ENCODE peak calls at places on chromosomes 4 and X, in six cellular contexts. O is NT2/D1, X is heart right ventricle, I is GM23248, T is WERI-Rb-1, D is foreskin fibroblast. Y is an unnamed sample.

GRCh38 chrX:106608016-106608415 is 3.8 kb upstream of the RADX start:
- DNase-seq in X (no peak), I (no peak), O (no peak), D (no peak), T (no peak), Y (no peak)

GRCh38 chr4:101251261-101251660 is 96.1 kb downstream of the PPP3CA start:
- DNase-seq in D (no peak), I (no peak), X (no peak), T (no peak), O (no peak), Y (no peak)

GRCh38 chr4:76155979-76156378 is 7.8 kb upstream of the NUP54 start:
- DNase-seq in O (no peak), D (no peak), X (no peak), I (no peak), T (no peak), Y (no peak)

GRCh38 chr4:176799653-176800052 is 6.9 kb upstream of the VEGFC start:
- DNase-seq in I (no peak), D (no peak), O (no peak), X (no peak), T (no peak), Y (no peak)

GRCh38 chr4:77001907-77002306 is 52.4 kb downstream of the SEPTIN11 start:
- DNase-seq in O (peak), X (no peak), T (no peak), I (peak), D (peak), Y (no peak)

GRCh38 chrX:129781134-129782014 is 1.6 kb downstream of the SASH3 start:
- DNase-seq in X (peak), O (no peak), D (no peak), T (no peak), I (no peak), Y (no peak)

GRCh38 chr4:15416357-15417327 is 11.2 kb upstream of the C1QTNF7 start:
- DNase-seq in I (no peak), T (no peak), D (no peak), X (no peak), O (no peak), Y (no peak)

GRCh38 chr4:165682621-165683020 is 190.4 kb upstream of the TLL1 start:
- DNase-seq in D (no peak), T (no peak), X (no peak), O (no peak), I (no peak), Y (no peak)

GRCh38 chrX:42755820-42756219 is 22.1 kb downstream of the PPP1R2C start:
- DNase-seq in O (no peak), D (peak), X (peak), T (no peak), I (peak), Y (peak)

GRCh38 chr4:145012841-145013240 is 85.2 kb downstream of the ANAPC10 start:
- DNase-seq in O (no peak), I (peak), T (no peak), X (no peak), D (peak), Y (no peak)

GRCh38 chr4:102061133-102061532 is 270.6 kb downstream of the BANK1 start:
- DNase-seq in T (no peak), D (no peak), I (no peak), X (no peak), O (no peak), Y (no peak)

GRCh38 chrX:22730542-22730941 is 269.2 kb upstream of the DDX53 start:
- DNase-seq in O (peak), T (no peak), I (no peak), D (no peak), X (no peak), Y (no peak)

GRCh38 chrX:13599491-13599890 is 30.1 kb downstream of the EGFL6 start:
- DNase-seq in I (no peak), T (no peak), D (no peak), X (no peak), O (no peak), Y (no peak)

DNA sequence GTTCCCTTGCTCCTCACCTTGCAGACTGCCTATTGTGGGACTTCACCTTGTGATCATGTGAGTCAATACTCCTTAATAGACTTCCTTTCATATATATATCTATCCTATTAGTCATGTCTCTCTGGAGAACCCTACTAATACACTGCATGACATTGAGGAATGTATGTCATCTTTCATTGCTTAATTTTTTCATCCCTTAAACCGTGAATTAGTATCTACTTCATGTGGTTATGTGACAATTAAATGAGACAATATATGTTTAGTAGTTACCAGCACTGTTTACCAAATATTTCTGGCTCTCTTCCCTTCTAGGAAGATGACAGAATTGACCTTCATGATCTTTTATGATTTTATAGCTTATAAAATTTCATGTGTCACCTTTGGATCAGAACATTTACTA is 759.5 kb downstream of the GRXCR1 start:
- DNase-seq in T (no peak), D (no peak), O (no peak), I (no peak), X (no peak), Y (no peak)
- H3K4me3 ChIP-seq in T (no peak), D (no peak), O (no peak), I (no peak), X (no peak), Y (no peak)

DNA sequence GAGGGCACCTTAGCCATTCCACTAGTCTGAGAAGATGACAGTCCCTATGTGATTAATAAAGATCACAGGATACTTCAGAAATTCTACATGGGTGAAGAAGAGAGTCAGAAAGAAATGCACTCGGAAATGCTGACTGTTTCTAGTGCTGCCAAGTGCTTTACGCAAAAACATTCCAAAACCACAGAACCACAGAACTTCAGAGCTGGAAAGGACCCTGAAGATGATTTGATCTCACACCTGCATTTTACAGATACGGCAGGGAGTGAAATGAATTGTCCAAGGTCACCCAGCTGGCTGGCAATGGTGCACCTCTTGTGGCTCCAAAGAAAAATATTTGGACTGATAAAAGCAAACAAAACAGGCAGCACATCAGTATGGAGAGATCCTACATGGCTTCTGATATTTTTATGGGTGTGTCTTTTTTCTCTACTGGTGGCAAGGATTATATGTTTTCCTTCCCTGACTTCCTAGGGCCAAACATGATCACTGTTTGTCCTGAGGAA is 115.9 kb downstream of the MAML3 start:
- DNase-seq in O (no peak), D (peak), X (no peak), T (no peak), I (peak), Y (no peak)
- H3K4me3 ChIP-seq in O (no peak), D (no peak), X (no peak), T (no peak), I (no peak), Y (no peak)

DNA sequence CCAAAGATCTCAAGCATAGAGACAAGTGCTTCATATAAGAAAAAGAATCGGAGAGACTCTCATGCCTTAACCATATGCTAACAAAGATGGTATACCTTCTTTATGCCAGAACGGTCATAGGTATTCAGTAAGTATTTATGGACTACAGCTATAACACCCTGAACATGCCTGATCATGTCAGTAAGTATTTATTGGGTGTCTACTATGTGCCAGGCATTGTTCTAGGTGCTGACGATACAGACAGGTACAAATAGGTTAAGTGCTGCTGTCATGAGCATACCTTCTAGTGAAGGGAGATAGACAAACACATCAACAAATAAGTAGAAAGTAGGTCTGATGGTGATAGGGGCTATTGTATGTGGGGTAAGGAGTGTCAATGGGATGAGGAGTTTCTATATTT is 9.5 kb upstream of the MID1 start:
- DNase-seq in D (no peak), O (no peak), T (no peak), X (no peak), I (no peak), Y (no peak)
- H3K4me3 ChIP-seq in D (no peak), O (no peak), T (no peak), X (no peak), I (no peak), Y (no peak)

GRCh38 chrX:78650906-78651437 is 8.2 kb downstream of the RTL3 start:
- DNase-seq in X (no peak), T (no peak), D (peak), O (no peak), I (peak), Y (peak)

GRCh38 chrX:78658851-78659744 is at the start of gene RTL3:
- DNase-seq in X (no peak), T (no peak), I (peak), D (peak), O (no peak), Y (peak)

GRCh38 chrX:78655642-78656041 is 3.5 kb downstream of the RTL3 start:
- DNase-seq in T (no peak), O (no peak), D (no peak), X (no peak), I (no peak), Y (no peak)

DNA sequence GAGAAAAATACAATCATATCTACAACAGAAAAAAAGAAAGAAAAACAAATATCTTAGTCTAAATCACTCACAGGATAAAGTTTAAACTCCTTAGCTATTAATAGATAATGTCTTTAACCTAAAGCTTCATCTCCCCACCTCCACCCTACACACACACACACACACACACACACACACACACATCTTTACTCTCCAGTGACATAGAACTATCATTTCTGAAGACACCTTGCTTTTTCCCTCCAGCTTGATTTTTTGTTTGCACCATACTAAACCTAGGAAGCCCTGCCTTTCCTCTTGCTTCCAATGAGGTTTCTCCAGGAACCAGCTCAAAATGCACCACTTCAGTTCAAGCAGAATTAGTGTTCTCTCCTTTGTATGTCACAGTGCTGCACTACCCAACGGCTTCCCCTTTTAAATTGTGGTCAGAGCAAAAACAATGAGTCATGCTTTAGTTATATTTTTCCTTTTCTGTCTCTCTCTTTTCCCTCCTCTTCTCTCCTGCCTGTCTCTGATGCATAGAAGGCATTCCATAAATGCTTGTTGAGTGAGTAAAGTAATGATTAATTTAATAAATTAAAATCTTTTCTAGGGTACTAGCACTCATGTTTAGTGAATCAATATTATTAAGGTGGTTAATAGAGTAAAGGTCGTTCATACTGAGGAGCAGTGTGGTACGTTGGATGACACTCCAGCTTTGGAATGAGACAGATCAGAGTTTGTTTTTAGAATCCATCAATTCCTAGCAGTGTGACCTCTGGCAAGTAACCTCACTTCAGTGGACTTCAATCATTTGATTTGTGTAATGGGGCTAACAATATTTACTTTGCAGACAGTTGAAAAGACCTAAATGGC is 5.9 kb downstream of the RTL3 start:
- DNase-seq in I (peak), D (peak), O (no peak), X (no peak), T (no peak), Y (peak)
- H3K4me3 ChIP-seq in I (no peak), D (no peak), O (no peak), X (no peak), T (no peak), Y (no peak)

GRCh38 chr4:118221193-118221800 is 131.5 kb downstream of the PRSS12 start:
- DNase-seq in D (no peak), I (no peak), O (no peak), T (no peak), X (no peak), Y (no peak)
- H3K4me3 ChIP-seq in D (no peak), I (no peak), O (no peak), T (no peak), X (no peak), Y (no peak)

GRCh38 chrX:1164322-1165288 is 47.8 kb downstream of the CRLF2 start:
- DNase-seq in D (no peak), I (peak), X (no peak), O (no peak), T (no peak), Y (no peak)

GRCh38 chrX:1167918-1168481 is 44.4 kb downstream of the CRLF2 start:
- DNase-seq in X (no peak), D (no peak), I (no peak), T (no peak), O (no peak), Y (no peak)

GRCh38 chrX:1167466-1167865 is 45.0 kb downstream of the CRLF2 start:
- DNase-seq in T (no peak), D (no peak), O (no peak), X (no peak), I (no peak), Y (no peak)

GRCh38 chrX:1163231-1163630 is 49.2 kb downstream of the CRLF2 start:
- DNase-seq in T (no peak), I (no peak), D (no peak), O (no peak), X (no peak), Y (no peak)

GRCh38 chrX:1165535-1166196 is 46.8 kb downstream of the CRLF2 start:
- DNase-seq in D (no peak), I (peak), X (no peak), O (no peak), T (no peak), Y (no peak)
- H3K4me3 ChIP-seq in D (no peak), I (no peak), X (no peak), O (no peak), T (no peak), Y (no peak)

GRCh38 chr4:54092405-54092759 is 7.6 kb upstream of the GSX2 start:
- DNase-seq in D (no peak), X (no peak), O (no peak), T (no peak), I (no peak), Y (no peak)
- H3K4me3 ChIP-seq in D (peak), X (peak), O (peak), T (peak), I (peak), Y (peak)

DNA sequence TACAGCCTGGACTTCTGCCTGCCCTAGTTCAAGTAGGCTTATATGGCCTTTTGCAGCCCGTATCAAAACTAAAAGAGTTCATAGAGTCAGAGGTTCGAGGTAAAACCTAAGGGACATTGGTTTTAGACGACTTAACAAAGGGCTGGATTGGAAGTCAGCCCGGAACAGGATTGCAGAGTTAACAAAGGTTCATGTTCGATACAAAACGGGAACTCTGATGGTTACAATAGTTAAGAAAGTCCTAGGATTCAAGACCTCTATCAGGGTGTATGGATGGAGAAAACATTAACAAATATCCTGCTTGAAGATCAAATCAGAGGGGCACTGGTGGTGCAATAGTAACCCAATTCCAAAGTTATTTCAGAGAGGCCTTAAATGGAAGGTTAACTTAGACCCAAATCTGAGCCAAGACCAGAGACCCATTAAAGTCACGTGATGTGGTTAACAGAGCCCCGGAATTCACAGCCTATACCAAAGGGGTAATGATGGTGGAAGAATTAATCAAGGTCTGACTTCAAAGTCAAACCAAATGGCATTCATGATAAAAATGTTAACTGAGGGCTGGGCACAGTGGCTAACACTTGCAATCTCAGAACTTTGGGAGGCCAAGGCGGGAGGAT is 656 bp upstream of the ZNF630 start:
- DNase-seq in O (no peak), D (no peak), I (no peak), X (no peak), T (no peak), Y (no peak)
- H3K4me3 ChIP-seq in O (no peak), D (peak), I (peak), X (peak), T (peak), Y (peak)

DNA sequence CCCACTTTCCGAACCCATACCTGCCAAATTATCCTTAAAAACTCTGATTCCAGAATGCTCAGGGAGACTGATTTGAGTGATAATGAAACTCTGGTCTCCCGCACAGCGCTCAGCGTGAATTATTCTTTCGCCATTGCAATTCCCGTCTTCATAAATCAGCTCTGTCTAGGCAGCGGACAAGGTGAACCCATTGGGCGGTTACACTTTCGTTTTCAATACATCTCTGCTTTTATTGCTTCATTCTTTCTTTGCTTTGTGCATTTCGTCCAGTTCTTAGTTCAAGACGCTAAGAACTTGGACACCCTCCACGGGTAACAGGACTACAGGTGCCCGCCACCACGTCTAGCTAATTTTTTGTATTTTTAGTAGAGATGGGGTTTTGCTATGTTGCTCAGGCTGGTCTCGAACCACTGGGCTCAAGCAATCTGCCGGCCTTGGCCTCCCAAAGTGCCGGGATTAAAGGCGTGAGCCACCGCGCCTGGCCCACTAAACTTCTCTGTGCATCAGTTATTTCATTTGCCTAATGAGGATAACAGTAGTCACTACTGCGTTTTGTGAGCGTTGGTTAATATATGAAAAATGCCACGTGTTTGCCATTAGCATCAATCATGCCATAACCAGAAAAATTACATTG is 930 bp upstream of the PGK1 start:
- DNase-seq in T (no peak), D (no peak), X (no peak), O (no peak), I (no peak), Y (no peak)
- H3K4me3 ChIP-seq in T (peak), D (peak), X (peak), O (peak), I (peak), Y (peak)

GRCh38 chr4:122731676-122732075 is 828 bp upstream of the BBS12 start:
- DNase-seq in T (no peak), I (no peak), D (no peak), O (no peak), X (no peak), Y (no peak)
- H3K4me3 ChIP-seq in T (peak), I (peak), D (peak), O (no peak), X (peak), Y (no peak)

Y was measured in AG09309.